ENCODE peak calls at places on chromosome 17, in nine cellular contexts. S is dorsolateral prefrontal cortex, G is HFFc6, J is hepatocyte, D is neural crest cell, O is Peyer's patch, P is heart left ventricle, C is fibroblast of mammary gland, E is cardiac muscle cell. U is an unnamed sample.

GRCh38 chr17:77909816-77910215 is 48.7 kb upstream of the TNRC6C start:
- DNase-seq in S (no peak), G (no peak), J (no peak), D (no peak), O (peak), P (no peak), C (no peak), E (no peak), U (no peak)

GRCh38 chr17:80262291-80262690 is 1.6 kb downstream of the RNF213 start:
- DNase-seq in S (no peak), G (no peak), J (no peak), D (no peak), O (no peak), P (no peak), C (no peak), E (no peak), U (no peak)

GRCh38 chr17:7222093-7222971 is 2.6 kb downstream of the ACADVL start:
- DNase-seq in S (no peak), G (no peak), J (no peak), D (no peak), O (no peak), P (peak), C (no peak), E (no peak), U (no peak)

GRCh38 chr17:43766413-43767052 is 7.9 kb upstream of the SOST start:
- DNase-seq in S (peak), G (peak), J (peak), D (peak), O (peak), P (no peak), C (peak), E (peak), U (no peak)

GRCh38 chr17:78859051-78859450 is 18.4 kb upstream of the USP36 start:
- DNase-seq in S (no peak), G (no peak), J (no peak), D (no peak), O (no peak), P (no peak), C (no peak), E (no peak), U (no peak)

GRCh38 chr17:21282231-21282630 is 2.3 kb upstream of the MAP2K3 start:
- DNase-seq in S (no peak), G (peak), J (peak), D (no peak), O (no peak), P (no peak), C (peak), E (no peak), U (no peak)

GRCh38 chr17:69047368-69048263 is 13.1 kb downstream of the ABCA9 start:
- DNase-seq in S (no peak), G (peak), J (peak), D (no peak), O (peak), P (peak), C (peak), E (peak), U (no peak)

GRCh38 chr17:3385869-3386816 is at the start of gene OR3A2:
- DNase-seq in S (no peak), G (no peak), J (no peak), D (no peak), O (no peak), P (no peak), C (no peak), E (no peak), U (no peak)

GRCh38 chr17:7849185-7850117 is 5.4 kb upstream of the TMEM88 start:
- DNase-seq in S (no peak), G (no peak), J (peak), D (no peak), O (no peak), P (no peak), C (no peak), E (no peak), U (no peak)

GRCh38 chr17:68437979-68438877 is 19.1 kb downstream of the WIPI1 start:
- DNase-seq in S (no peak), G (no peak), J (peak), D (no peak), O (no peak), P (no peak), C (no peak), E (peak), U (peak)

GRCh38 chr17:44348988-44349364 is 3.9 kb downstream of the GRN start:
- DNase-seq in S (no peak), G (no peak), J (no peak), D (no peak), O (no peak), P (no peak), C (no peak), E (no peak), U (no peak)

GRCh38 chr17:81013642-81014041 is 21.3 kb upstream of the BAIAP2 start:
- DNase-seq in S (no peak), G (no peak), J (no peak), D (no peak), O (no peak), P (no peak), C (no peak), E (no peak), U (no peak)

GRCh38 chr17:73292031-73292531 is 19.7 kb downstream of the CDC42EP4 start:
- DNase-seq in S (no peak), G (peak), J (no peak), D (no peak), O (no peak), P (peak), C (peak), E (no peak), U (no peak)

GRCh38 chr17:21296097-21297025 is 11.8 kb downstream of the MAP2K3 start:
- DNase-seq in S (no peak), G (no peak), J (no peak), D (no peak), O (no peak), P (peak), C (peak), E (no peak), U (no peak)

GRCh38 chr17:58156839-58157803 is 8.9 kb downstream of the OR4D1 start:
- DNase-seq in S (peak), G (no peak), J (peak), D (peak), O (no peak), P (peak), C (no peak), E (peak), U (peak)

GRCh38 chr17:75151893-75152292 is 2.4 kb downstream of the JPT1 start:
- DNase-seq in S (no peak), G (no peak), J (no peak), D (no peak), O (no peak), P (no peak), C (no peak), E (no peak), U (no peak)

GRCh38 chr17:82776454-82776853 is 24.6 kb downstream of the TBCD start:
- DNase-seq in S (no peak), G (no peak), J (no peak), D (no peak), O (no peak), P (no peak), C (no peak), E (no peak), U (no peak)

GRCh38 chr17:27422601-27423000 is 33.6 kb upstream of the KSR1 start:
- DNase-seq in S (no peak), G (no peak), J (no peak), D (no peak), O (no peak), P (no peak), C (no peak), E (no peak), U (no peak)

GRCh38 chr17:82098939-82099765 is 1.1 kb upstream of the FASN start:
- DNase-seq in S (peak), G (no peak), J (no peak), D (no peak), O (no peak), P (peak), C (no peak), E (no peak), U (peak)

GRCh38 chr17:80065478-80066170 is 29.2 kb downstream of the CCDC40 start:
- DNase-seq in S (no peak), G (no peak), J (no peak), D (no peak), O (no peak), P (no peak), C (no peak), E (no peak), U (no peak)

GRCh38 chr17:30570596-30571265 is 93.5 kb downstream of the GOSR1 start:
- DNase-seq in S (no peak), G (no peak), J (no peak), D (no peak), O (no peak), P (no peak), C (no peak), E (no peak), U (no peak)

GRCh38 chr17:32302860-32303649 is 37.4 kb downstream of the RHBDL3 start:
- DNase-seq in S (no peak), G (no peak), J (no peak), D (peak), O (no peak), P (no peak), C (no peak), E (peak), U (no peak)

GRCh38 chr17:1227917-1228751 is 42.1 kb upstream of the BHLHA9 start:
- DNase-seq in S (no peak), G (no peak), J (peak), D (no peak), O (peak), P (peak), C (no peak), E (peak), U (peak)

GRCh38 chr17:44829558-44830358 is at the start of gene GJC1:
- DNase-seq in S (peak), G (no peak), J (peak), D (peak), O (no peak), P (peak), C (no peak), E (peak), U (peak)

GRCh38 chr17:57004944-57005579 is 27.1 kb downstream of the SCPEP1 start:
- DNase-seq in S (no peak), G (no peak), J (no peak), D (no peak), O (no peak), P (no peak), C (no peak), E (peak), U (peak)

DNA sequence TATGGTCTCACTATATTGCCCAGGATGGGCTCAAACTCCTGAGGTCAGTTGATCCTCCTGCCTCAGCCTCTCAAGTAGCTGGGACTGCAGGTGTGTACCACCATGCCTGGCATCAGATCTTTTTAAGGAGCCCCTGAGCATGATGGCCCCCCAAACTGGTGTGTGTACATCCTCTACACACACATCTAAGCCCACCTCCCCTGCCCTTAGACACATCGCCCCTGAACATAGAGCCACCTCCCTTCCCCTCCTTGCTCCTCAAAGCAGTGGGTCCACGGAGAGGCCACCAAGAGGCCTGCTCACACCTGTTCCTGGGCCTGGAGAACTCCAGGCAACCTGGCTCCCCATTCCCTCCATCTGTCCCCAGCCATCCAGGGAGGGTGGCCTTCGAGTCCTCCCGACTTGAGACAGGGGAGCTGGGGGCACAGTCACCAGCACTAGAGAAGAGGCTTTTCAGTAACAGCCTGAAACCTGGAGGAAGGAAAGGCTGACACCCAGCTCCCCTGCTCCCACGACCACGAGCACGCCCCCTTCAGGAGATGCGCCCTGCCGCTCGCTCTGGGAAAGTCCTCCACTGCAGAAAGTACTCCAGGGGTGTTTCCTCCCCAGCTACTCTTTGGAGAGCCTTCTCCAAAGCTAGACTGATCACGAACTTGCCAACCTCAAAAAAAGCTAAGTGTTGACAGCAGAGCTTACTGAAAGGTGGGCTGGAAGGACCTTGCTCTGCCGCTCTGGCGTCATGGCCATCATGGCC is 12.6 kb upstream of the PRR29 start:
- DNase-seq in S (no peak), G (no peak), J (no peak), D (no peak), O (no peak), P (peak), C (no peak), E (no peak), U (no peak)
- TF ChIP-seq CTCF in S (no peak), G (no peak), J (no peak), D (no peak), O (no peak), P (no peak), C (no peak), E (no peak), U (no peak)

GRCh38 chr17:40561871-40562611 is 3.2 kb downstream of the CCR7 start:
- DNase-seq in S (no peak), G (no peak), J (peak), D (no peak), O (peak), P (no peak), C (no peak), E (no peak), U (peak)
- TF ChIP-seq CTCF in S (no peak), G (peak), J (no peak), D (peak), O (peak), P (no peak), C (peak), E (peak), U (peak)

GRCh38 chr17:48745381-48746275 is 17.1 kb upstream of the HOXB13 start:
- DNase-seq in S (no peak), G (no peak), J (no peak), D (no peak), O (no peak), P (no peak), C (no peak), E (no peak), U (no peak)
- TF ChIP-seq CTCF in S (no peak), G (no peak), J (no peak), D (no peak), O (no peak), P (no peak), C (no peak), E (no peak), U (no peak)

GRCh38 chr17:53792451-53792850 is 30.3 kb upstream of the KIF2B start:
- DNase-seq in S (no peak), G (no peak), J (no peak), D (no peak), O (peak), P (no peak), C (no peak), E (no peak), U (no peak)

GRCh38 chr17:53794875-53795274 is 27.9 kb upstream of the KIF2B start:
- DNase-seq in S (no peak), G (no peak), J (no peak), D (no peak), O (no peak), P (no peak), C (no peak), E (no peak), U (no peak)

GRCh38 chr17:53792997-53793396 is 29.7 kb upstream of the KIF2B start:
- DNase-seq in S (no peak), G (no peak), J (no peak), D (no peak), O (no peak), P (no peak), C (no peak), E (no peak), U (no peak)

GRCh38 chr17:53796642-53797041 is 26.1 kb upstream of the KIF2B start:
- DNase-seq in S (no peak), G (no peak), J (no peak), D (no peak), O (no peak), P (no peak), C (no peak), E (no peak), U (no peak)

DNA sequence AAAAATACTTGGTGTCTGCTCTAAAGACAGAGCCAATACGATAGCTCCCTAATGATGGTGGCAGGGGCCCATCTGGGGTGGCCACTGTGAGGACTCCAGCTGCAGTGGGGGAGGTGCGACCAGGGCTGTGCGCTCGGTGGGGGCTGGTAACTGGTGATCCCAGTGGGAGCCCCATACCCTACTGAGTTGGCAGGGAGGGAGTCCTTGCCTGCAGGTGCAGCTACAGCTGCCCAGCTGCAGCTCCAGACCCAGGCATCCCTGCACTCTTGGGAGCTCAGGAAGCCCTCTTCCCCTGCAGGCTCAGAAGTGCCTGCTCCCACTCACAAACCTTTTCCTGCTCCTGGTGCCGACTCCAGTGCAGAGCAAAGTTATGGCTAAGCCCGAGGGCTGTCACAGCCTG is 31.2 kb upstream of the KIF2B start:
- DNase-seq in S (no peak), G (no peak), J (no peak), D (no peak), O (no peak), P (no peak), C (no peak), E (no peak), U (no peak)
- TF ChIP-seq CTCF in S (no peak), G (no peak), J (no peak), D (no peak), O (no peak), P (no peak), C (no peak), E (no peak), U (no peak)

GRCh38 chr17:60661489-60661888 is 16.2 kb upstream of the BCAS3 start:
- DNase-seq in S (no peak), G (no peak), J (no peak), D (no peak), O (no peak), P (no peak), C (no peak), E (no peak), U (no peak)

GRCh38 chr17:60652484-60653247 is 25.0 kb upstream of the BCAS3 start:
- DNase-seq in S (no peak), G (no peak), J (no peak), D (no peak), O (no peak), P (no peak), C (no peak), E (no peak), U (peak)

GRCh38 chr17:60659156-60659555 is 18.5 kb upstream of the BCAS3 start:
- DNase-seq in S (no peak), G (no peak), J (no peak), D (no peak), O (no peak), P (no peak), C (no peak), E (no peak), U (no peak)

GRCh38 chr17:60653569-60653968 is 24.1 kb upstream of the BCAS3 start:
- DNase-seq in S (no peak), G (no peak), J (no peak), D (no peak), O (no peak), P (no peak), C (no peak), E (no peak), U (no peak)

DNA sequence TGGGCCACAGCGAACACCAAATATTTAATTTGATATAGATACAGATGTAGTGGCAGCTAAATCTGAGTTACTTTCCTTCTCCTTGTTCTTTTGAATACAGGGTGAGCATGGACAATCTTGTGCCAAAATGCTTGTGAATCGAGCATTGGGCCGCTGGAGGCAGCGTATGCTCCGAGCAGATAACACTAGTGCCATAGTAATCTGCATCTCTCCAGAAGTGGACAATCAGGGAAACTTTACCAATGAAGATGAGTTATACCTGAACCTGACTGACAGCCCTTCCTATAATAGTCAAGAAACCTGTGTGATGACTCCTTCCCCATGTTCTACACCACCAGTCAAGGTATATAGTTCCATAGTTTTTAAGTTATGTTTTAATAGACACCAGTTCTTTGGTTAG is 21.2 kb upstream of the BCAS3 start:
- DNase-seq in S (no peak), G (no peak), J (no peak), D (no peak), O (no peak), P (no peak), C (no peak), E (no peak), U (no peak)
- TF ChIP-seq CTCF in S (peak), G (no peak), J (no peak), D (no peak), O (no peak), P (no peak), C (no peak), E (no peak), U (no peak)

DNA sequence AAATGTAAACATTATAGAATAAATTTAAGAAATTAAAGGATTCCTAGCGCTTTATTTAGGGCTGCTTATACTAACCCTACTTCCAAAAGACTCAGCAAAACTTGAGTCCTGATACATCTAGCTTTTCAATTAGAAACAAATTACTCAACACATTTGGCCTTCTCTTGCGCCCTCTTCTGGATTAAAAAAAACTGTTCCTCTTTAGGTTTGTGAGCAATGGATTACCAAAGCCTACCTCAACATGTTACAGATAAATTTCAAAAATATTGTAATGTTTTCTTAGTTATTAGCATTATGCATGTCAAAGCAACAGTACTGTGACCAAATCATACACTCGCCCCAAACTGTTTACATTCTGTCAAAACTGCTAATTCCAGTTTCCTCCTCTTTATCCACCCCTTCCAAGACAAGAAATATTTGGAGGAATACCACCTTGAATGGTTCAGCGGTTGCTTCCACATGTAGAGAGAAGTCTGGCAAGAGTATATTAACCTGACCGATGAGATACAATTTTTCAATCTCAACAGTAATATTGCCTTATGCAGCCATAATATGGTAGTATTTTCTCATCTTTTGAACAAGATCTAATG is 2.7 kb downstream of the NUFIP2 start:
- DNase-seq in S (peak), G (peak), J (peak), D (peak), O (no peak), P (no peak), C (peak), E (peak), U (peak)
- TF ChIP-seq CTCF in S (peak), G (peak), J (peak), D (peak), O (peak), P (peak), C (peak), E (peak), U (peak)

GRCh38 chr17:5019475-5019956 is 15.7 kb downstream of the SLC52A1 start:
- DNase-seq in S (no peak), G (no peak), J (no peak), D (no peak), O (no peak), P (no peak), C (peak), E (no peak), U (peak)
- TF ChIP-seq CTCF in S (no peak), G (peak), J (no peak), D (no peak), O (no peak), P (peak), C (no peak), E (peak), U (peak)

U was measured in GM13977.